ENCODE peak calls at places on chromosomes 5 and 9, in ten cellular contexts. N is stimulated activated CD8-positive, alpha-beta memory T cell treated with anti-CD3 and anti-CD28 coated beads, Interleukin-15, amount 100 ng/mL, for 24 hours; L is ureter; F is SK-MEL-5; Z is non-pigmented ciliary epithelial cell; W is NCI-H1092; U is NCI-H1105 treated with DMSO at 0.1 percent for 48 hours; E is prostate gland; D is cardiac muscle cell; R is omental fat pad. M is an unnamed sample.

GRCh38 chr9:136311433-136312375 is 7.8 kb upstream of the CCDC187 start:
- DNase-seq in R (no peak), N (no peak), L (peak), U (no peak), W (no peak), E (no peak), D (no peak), F (no peak), Z (no peak), M (no peak)

GRCh38 chr5:68171101-68171558 is 44.4 kb upstream of the PIK3R1 start:
- DNase-seq in N (no peak), E (peak), F (no peak), W (no peak), Z (no peak), L (peak), D (peak), R (peak), U (no peak), M (no peak)

GRCh38 chr9:13717356-13718057 is 438.0 kb upstream of the MPDZ start:
- DNase-seq in L (no peak), F (no peak), Z (no peak), W (no peak), U (no peak), E (no peak), R (no peak), N (no peak), D (peak), M (no peak)

GRCh38 chr9:126849811-126850210 is 10.6 kb upstream of the ZBTB34 start:
- DNase-seq in L (no peak), W (no peak), D (no peak), N (no peak), Z (no peak), U (no peak), R (no peak), F (peak), E (no peak), M (no peak)

GRCh38 chr5:172052454-172053236 is 46.2 kb upstream of the FBXW11 start:
- DNase-seq in U (no peak), F (no peak), R (no peak), Z (peak), D (peak), L (no peak), N (no peak), W (no peak), E (no peak), M (no peak)

GRCh38 chr5:98365126-98365525 is 408.3 kb upstream of the RGMB start:
- DNase-seq in R (no peak), D (no peak), N (no peak), W (peak), L (no peak), U (peak), F (no peak), E (no peak), Z (no peak), M (no peak)

GRCh38 chr9:123481209-123481865 is 125.3 kb downstream of the CRB2 start:
- DNase-seq in R (no peak), U (no peak), W (no peak), F (no peak), N (no peak), E (no peak), L (no peak), D (no peak), Z (no peak), M (no peak)

GRCh38 chr9:86909388-86909787 is 37.9 kb downstream of the GAS1 start:
- DNase-seq in E (no peak), W (no peak), Z (peak), U (no peak), N (no peak), F (no peak), D (peak), L (no peak), R (no peak), M (no peak)

GRCh38 chr5:84344788-84345187 is 39.9 kb downstream of the EDIL3 start:
- DNase-seq in F (no peak), Z (no peak), N (no peak), L (no peak), U (no peak), W (no peak), D (no peak), R (no peak), E (no peak), M (no peak)

GRCh38 chr9:124885551-124885950 is 23.6 kb downstream of the ARPC5L start:
- DNase-seq in N (no peak), Z (no peak), U (no peak), E (no peak), F (no peak), W (no peak), L (no peak), R (no peak), D (no peak), M (no peak)

GRCh38 chr9:107142430-107142829 is 140.6 kb upstream of the RAD23B start:
- DNase-seq in W (no peak), E (no peak), N (no peak), D (peak), R (no peak), U (no peak), F (no peak), Z (no peak), L (no peak), M (no peak)

GRCh38 chr5:163508753-163509152 is 3.3 kb downstream of the MAT2B start:
- DNase-seq in R (no peak), U (no peak), F (no peak), W (no peak), N (no peak), L (no peak), Z (no peak), D (no peak), E (no peak), M (no peak)

GRCh38 chr9:34957492-34958410 is at the start of gene PHF24:
- DNase-seq in W (no peak), Z (no peak), N (no peak), E (no peak), U (no peak), D (peak), L (no peak), R (no peak), F (peak), M (peak)

GRCh38 chr9:36911601-36912412 is 122.3 kb downstream of the PAX5 start:
- DNase-seq in W (no peak), R (no peak), L (no peak), Z (no peak), D (peak), U (no peak), F (no peak), E (no peak), N (no peak), M (no peak)

GRCh38 chr5:90201923-90202322 is 207.6 kb downstream of the CETN3 start:
- DNase-seq in D (peak), N (no peak), Z (peak), E (no peak), L (no peak), R (no peak), W (peak), U (peak), F (peak), M (no peak)

GRCh38 chr9:87614402-87614801 is 111.5 kb upstream of the CTSL start:
- DNase-seq in N (no peak), E (no peak), U (no peak), Z (no peak), D (no peak), L (no peak), F (no peak), W (no peak), R (no peak), M (no peak)

GRCh38 chr5:52840286-52841050 is 52.8 kb downstream of the ITGA1 start:
- DNase-seq in F (no peak), Z (no peak), E (no peak), D (peak), R (no peak), U (no peak), N (no peak), L (no peak), W (no peak), M (no peak)

GRCh38 chr9:38117646-38118045 is 48.6 kb upstream of the SHB start:
- DNase-seq in R (no peak), U (no peak), Z (no peak), W (peak), L (peak), E (no peak), F (no peak), N (no peak), D (no peak), M (no peak)

GRCh38 chr5:39256472-39256871 is 37.1 kb upstream of the FYB1 start:
- DNase-seq in N (no peak), F (no peak), L (no peak), Z (peak), W (no peak), E (no peak), U (no peak), R (no peak), D (peak), M (no peak)

GRCh38 chr5:125058185-125058826 is 311.9 kb upstream of the ZNF608 start:
- DNase-seq in W (peak), L (no peak), N (no peak), Z (no peak), D (peak), R (no peak), E (no peak), U (peak), F (peak), M (no peak)

GRCh38 chr5:21225223-21226064 is 1237.4 kb upstream of the CDH18 start:
- DNase-seq in W (no peak), N (no peak), L (no peak), R (no peak), F (no peak), E (no peak), Z (no peak), D (no peak), U (no peak), M (no peak)

GRCh38 chr5:151134228-151134627 is 23.4 kb downstream of the ANXA6 start:
- DNase-seq in W (no peak), U (no peak), R (no peak), E (peak), N (no peak), L (no peak), D (no peak), Z (no peak), F (no peak), M (no peak)

GRCh38 chr9:18666348-18666747 is 192.4 kb downstream of the ADAMTSL1 start:
- DNase-seq in F (no peak), D (peak), E (no peak), L (no peak), R (no peak), W (no peak), N (no peak), Z (no peak), U (no peak), M (no peak)

M was measured in GM20000.